ENCODE peak calls at places on chromosomes 3 and 15, in six cellular contexts. P, D, O, A, B and M are unnamed samples.

GRCh38 chr3:117892431-117892841 is 1142.2 kb downstream of the IGSF11 start:
- DNase-seq in P (no peak), A (no peak), O (peak; percentile 19), B (no peak), D (no peak), M (no peak)

GRCh38 chr15:79812536-79812935 is 84.3 kb downstream of the MTHFS start:
- DNase-seq in O (no peak), D (no peak), P (no peak), A (no peak), B (no peak), M (no peak)

GRCh38 chr3:54358327-54358726 is 236.0 kb downstream of the CACNA2D3 start:
- DNase-seq in B (no peak), D (no peak), O (no peak), P (no peak), A (no peak), M (no peak)

GRCh38 chr3:123652346-123652984 is 67.6 kb upstream of the HACD2 start:
- DNase-seq in O (no peak), D (peak; percentile 57), A (peak; percentile 84), B (peak; percentile 72), P (no peak), M (peak; percentile 33)

GRCh38 chr3:122271246-122271898 is 53.7 kb upstream of the CSTA start:
- DNase-seq in A (no peak), D (no peak), P (no peak), B (no peak), O (no peak), M (no peak)

GRCh38 chr3:138747229-138747628 is 87.5 kb downstream of the PIK3CB start:
- DNase-seq in O (no peak), B (no peak), P (no peak), D (no peak), A (no peak), M (no peak)

GRCh38 chr15:57114070-57114469 is 195.6 kb downstream of the TCF12 start:
- DNase-seq in P (no peak), B (peak; percentile 18), A (peak; percentile 23), O (no peak), D (no peak), M (no peak)

GRCh38 chr15:41631880-41632279 is 28.3 kb upstream of the MGA start:
- DNase-seq in P (no peak), B (no peak), O (no peak), A (no peak), D (no peak), M (no peak)